ENCODE peak calls at places on chromosomes 6 and 20, in six cellular contexts. One of them, this sample, is unnamed.

GRCh38 chr6:138863331-138863730 is 67.4 kb downstream of the ECT2L start:
- ATAC-seq in naive thymus-derived CD4-positive, alpha-beta T cell: no peak
- ATAC-seq in mucosa of descending colon: no peak
- ATAC-seq in upper lobe of right lung: peak
- ATAC-seq in Right ventricle myocardium superior: peak
- ATAC-seq in sciatic nerve: no peak
- ATAC-seq in this sample: peak

GRCh38 chr6:84976516-84977420 is 212.4 kb upstream of the TBX18 start:
- ATAC-seq in naive thymus-derived CD4-positive, alpha-beta T cell: no peak
- ATAC-seq in sciatic nerve: peak
- ATAC-seq in upper lobe of right lung: no peak
- ATAC-seq in mucosa of descending colon: no peak
- ATAC-seq in Right ventricle myocardium superior: no peak
- ATAC-seq in this sample: no peak

GRCh38 chr6:57198926-57199636 is 23.0 kb downstream of the RAB23 start:
- ATAC-seq in sciatic nerve: peak
- ATAC-seq in upper lobe of right lung: peak
- ATAC-seq in mucosa of descending colon: peak
- ATAC-seq in naive thymus-derived CD4-positive, alpha-beta T cell: no peak
- ATAC-seq in Right ventricle myocardium superior: no peak
- ATAC-seq in this sample: no peak

GRCh38 chr20:54668271-54669053 is 193.1 kb downstream of the DOK5 start:
- ATAC-seq in mucosa of descending colon: peak
- ATAC-seq in Right ventricle myocardium superior: peak
- ATAC-seq in sciatic nerve: no peak
- ATAC-seq in naive thymus-derived CD4-positive, alpha-beta T cell: peak
- ATAC-seq in upper lobe of right lung: peak
- ATAC-seq in this sample: no peak

GRCh38 chr20:4819901-4820300 is 98.2 kb downstream of the PRND start:
- ATAC-seq in Right ventricle myocardium superior: no peak
- ATAC-seq in mucosa of descending colon: no peak
- ATAC-seq in naive thymus-derived CD4-positive, alpha-beta T cell: no peak
- ATAC-seq in upper lobe of right lung: no peak
- ATAC-seq in sciatic nerve: no peak
- ATAC-seq in this sample: no peak

GRCh38 chr20:52105573-52106422 is 85.8 kb downstream of the ZFP64 start:
- ATAC-seq in upper lobe of right lung: no peak
- ATAC-seq in naive thymus-derived CD4-positive, alpha-beta T cell: no peak
- ATAC-seq in mucosa of descending colon: peak
- ATAC-seq in Right ventricle myocardium superior: no peak
- ATAC-seq in sciatic nerve: no peak
- ATAC-seq in this sample: no peak

GRCh38 chr6:92564393-92564792 is 855.0 kb downstream of the EPHA7 start:
- ATAC-seq in upper lobe of right lung: no peak
- ATAC-seq in sciatic nerve: no peak
- ATAC-seq in naive thymus-derived CD4-positive, alpha-beta T cell: no peak
- ATAC-seq in mucosa of descending colon: no peak
- ATAC-seq in Right ventricle myocardium superior: peak
- ATAC-seq in this sample: no peak

GRCh38 chr6:157235600-157236039 is 87.7 kb downstream of the TMEM242 start:
- ATAC-seq in sciatic nerve: peak
- ATAC-seq in naive thymus-derived CD4-positive, alpha-beta T cell: peak
- ATAC-seq in mucosa of descending colon: peak
- ATAC-seq in upper lobe of right lung: peak
- ATAC-seq in Right ventricle myocardium superior: peak
- ATAC-seq in this sample: peak

GRCh38 chr20:62550087-62550565 is 74.3 kb upstream of the GATA5 start:
- ATAC-seq in Right ventricle myocardium superior: peak
- ATAC-seq in upper lobe of right lung: no peak
- ATAC-seq in naive thymus-derived CD4-positive, alpha-beta T cell: no peak
- ATAC-seq in sciatic nerve: peak
- ATAC-seq in mucosa of descending colon: peak
- ATAC-seq in this sample: peak

GRCh38 chr6:4021862-4022715 is 56.8 kb downstream of the FAM217A start:
- ATAC-seq in naive thymus-derived CD4-positive, alpha-beta T cell: peak
- ATAC-seq in sciatic nerve: no peak
- ATAC-seq in upper lobe of right lung: peak
- ATAC-seq in mucosa of descending colon: peak
- ATAC-seq in Right ventricle myocardium superior: peak
- ATAC-seq in this sample: no peak

GRCh38 chr6:112781236-112781635 is 434.1 kb downstream of the RFPL4B start:
- ATAC-seq in naive thymus-derived CD4-positive, alpha-beta T cell: no peak
- ATAC-seq in upper lobe of right lung: no peak
- ATAC-seq in Right ventricle myocardium superior: no peak
- ATAC-seq in mucosa of descending colon: no peak
- ATAC-seq in sciatic nerve: peak
- ATAC-seq in this sample: no peak

GRCh38 chr6:132937466-132937906 is 123.1 kb downstream of the RPS12 start:
- ATAC-seq in sciatic nerve: no peak
- ATAC-seq in mucosa of descending colon: no peak
- ATAC-seq in naive thymus-derived CD4-positive, alpha-beta T cell: no peak
- ATAC-seq in upper lobe of right lung: peak
- ATAC-seq in Right ventricle myocardium superior: peak
- ATAC-seq in this sample: no peak

GRCh38 chr6:88177961-88178464 is 11.9 kb upstream of the CNR1 start:
- ATAC-seq in mucosa of descending colon: peak
- ATAC-seq in naive thymus-derived CD4-positive, alpha-beta T cell: no peak
- ATAC-seq in sciatic nerve: no peak
- ATAC-seq in upper lobe of right lung: peak
- ATAC-seq in Right ventricle myocardium superior: no peak
- ATAC-seq in this sample: no peak

GRCh38 chr20:15643713-15644112 is 929.5 kb downstream of the KIF16B start:
- ATAC-seq in naive thymus-derived CD4-positive, alpha-beta T cell: no peak
- ATAC-seq in upper lobe of right lung: no peak
- ATAC-seq in mucosa of descending colon: no peak
- ATAC-seq in sciatic nerve: no peak
- ATAC-seq in Right ventricle myocardium superior: no peak
- ATAC-seq in this sample: no peak

GRCh38 chr20:34825530-34826362 is at the start of gene NCOA6:
- ATAC-seq in naive thymus-derived CD4-positive, alpha-beta T cell: peak
- ATAC-seq in mucosa of descending colon: peak
- ATAC-seq in Right ventricle myocardium superior: peak
- ATAC-seq in sciatic nerve: peak
- ATAC-seq in upper lobe of right lung: peak
- ATAC-seq in this sample: peak

GRCh38 chr20:15931897-15932296 is 641.4 kb downstream of the KIF16B start:
- ATAC-seq in sciatic nerve: no peak
- ATAC-seq in naive thymus-derived CD4-positive, alpha-beta T cell: no peak
- ATAC-seq in upper lobe of right lung: no peak
- ATAC-seq in mucosa of descending colon: no peak
- ATAC-seq in Right ventricle myocardium superior: no peak
- ATAC-seq in this sample: no peak

GRCh38 chr20:44908987-44909871 is 631 bp upstream of the PABPC1L start:
- ATAC-seq in naive thymus-derived CD4-positive, alpha-beta T cell: no peak
- ATAC-seq in upper lobe of right lung: no peak
- ATAC-seq in sciatic nerve: peak
- ATAC-seq in Right ventricle myocardium superior: no peak
- ATAC-seq in mucosa of descending colon: no peak
- ATAC-seq in this sample: no peak

GRCh38 chr20:10463622-10464021 is 28.5 kb downstream of the SLX4IP start:
- ATAC-seq in naive thymus-derived CD4-positive, alpha-beta T cell: no peak
- ATAC-seq in mucosa of descending colon: no peak
- ATAC-seq in sciatic nerve: no peak
- ATAC-seq in Right ventricle myocardium superior: no peak
- ATAC-seq in upper lobe of right lung: no peak
- ATAC-seq in this sample: no peak

GRCh38 chr20:41664584-41664983 is 46.4 kb upstream of the CHD6 start:
- ATAC-seq in naive thymus-derived CD4-positive, alpha-beta T cell: peak
- ATAC-seq in mucosa of descending colon: no peak
- ATAC-seq in Right ventricle myocardium superior: no peak
- ATAC-seq in sciatic nerve: no peak
- ATAC-seq in upper lobe of right lung: no peak
- ATAC-seq in this sample: no peak

GRCh38 chr6:134951494-134952263 is 1.8 kb upstream of the ALDH8A1 start:
- ATAC-seq in upper lobe of right lung: no peak
- ATAC-seq in mucosa of descending colon: no peak
- ATAC-seq in Right ventricle myocardium superior: no peak
- ATAC-seq in sciatic nerve: no peak
- ATAC-seq in naive thymus-derived CD4-positive, alpha-beta T cell: no peak
- ATAC-seq in this sample: no peak

GRCh38 chr6:20868397-20869185 is 334.3 kb downstream of the CDKAL1 start:
- ATAC-seq in mucosa of descending colon: no peak
- ATAC-seq in sciatic nerve: no peak
- ATAC-seq in upper lobe of right lung: no peak
- ATAC-seq in naive thymus-derived CD4-positive, alpha-beta T cell: no peak
- ATAC-seq in Right ventricle myocardium superior: peak
- ATAC-seq in this sample: no peak

GRCh38 chr20:40688129-40689099 is 622 bp downstream of the MAFB start:
- ATAC-seq in upper lobe of right lung: peak
- ATAC-seq in sciatic nerve: no peak
- ATAC-seq in mucosa of descending colon: peak
- ATAC-seq in naive thymus-derived CD4-positive, alpha-beta T cell: no peak
- ATAC-seq in Right ventricle myocardium superior: peak
- ATAC-seq in this sample: peak

GRCh38 chr20:47960769-47961525 is 175.7 kb upstream of the SULF2 start:
- ATAC-seq in Right ventricle myocardium superior: no peak
- ATAC-seq in naive thymus-derived CD4-positive, alpha-beta T cell: no peak
- ATAC-seq in mucosa of descending colon: no peak
- ATAC-seq in upper lobe of right lung: no peak
- ATAC-seq in sciatic nerve: no peak
- ATAC-seq in this sample: no peak

GRCh38 chr20:46122516-46123481 is 4.7 kb downstream of the CD40 start:
- ATAC-seq in Right ventricle myocardium superior: no peak
- ATAC-seq in naive thymus-derived CD4-positive, alpha-beta T cell: no peak
- ATAC-seq in upper lobe of right lung: no peak
- ATAC-seq in mucosa of descending colon: no peak
- ATAC-seq in sciatic nerve: no peak
- ATAC-seq in this sample: no peak

GRCh38 chr6:126373344-126373743 is 33.4 kb downstream of the CENPW start:
- ATAC-seq in Right ventricle myocardium superior: no peak
- ATAC-seq in naive thymus-derived CD4-positive, alpha-beta T cell: no peak
- ATAC-seq in upper lobe of right lung: no peak
- ATAC-seq in mucosa of descending colon: no peak
- ATAC-seq in sciatic nerve: no peak
- ATAC-seq in this sample: no peak

GRCh38 chr20:45951474-45951873 is 17.0 kb downstream of the PCIF1 start:
- ATAC-seq in sciatic nerve: no peak
- ATAC-seq in upper lobe of right lung: no peak
- ATAC-seq in Right ventricle myocardium superior: no peak
- ATAC-seq in naive thymus-derived CD4-positive, alpha-beta T cell: no peak
- ATAC-seq in mucosa of descending colon: no peak
- ATAC-seq in this sample: no peak

GRCh38 chr6:127539292-127539691 is 20.2 kb upstream of the MTCL3 start:
- ATAC-seq in sciatic nerve: peak
- ATAC-seq in mucosa of descending colon: no peak
- ATAC-seq in naive thymus-derived CD4-positive, alpha-beta T cell: peak
- ATAC-seq in Right ventricle myocardium superior: no peak
- ATAC-seq in upper lobe of right lung: peak
- ATAC-seq in this sample: no peak

GRCh38 chr6:165649701-165650137 is 13.3 kb downstream of the PDE10A start:
- ATAC-seq in upper lobe of right lung: no peak
- ATAC-seq in mucosa of descending colon: no peak
- ATAC-seq in sciatic nerve: peak
- ATAC-seq in naive thymus-derived CD4-positive, alpha-beta T cell: no peak
- ATAC-seq in Right ventricle myocardium superior: peak
- ATAC-seq in this sample: no peak

This sample was measured in gastroesophageal sphincter.